ENCODE peak calls at places on chromosomes 4 and X, in seven cellular contexts. Q is uterus, U is right lobe of liver, Y is tibial artery, G is endodermal cell, M is cardiac fibroblast, V is dorsolateral prefrontal cortex. O is an unnamed sample.

GRCh38 chrX:332916-333610 is 14.5 kb upstream of the GTPBP6 start:
- DNase-seq in Q (no peak), U (peak; percentile 48), Y (no peak), G (no peak), M (no peak), V (no peak), O (no peak)

GRCh38 chr4:8510611-8511285 is 69.4 kb upstream of the GPR78 start:
- DNase-seq in Q (no peak), U (no peak), Y (no peak), G (no peak), M (no peak), V (no peak), O (no peak)

GRCh38 chrX:110987292-110987691 is 108.7 kb upstream of the PAK3 start:
- DNase-seq in Q (no peak), U (no peak), Y (no peak), G (peak; percentile 85), M (no peak), V (no peak), O (no peak)

GRCh38 chrX:55841962-55842752 is 124.6 kb downstream of the RRAGB start:
- DNase-seq in Q (no peak), U (no peak), Y (no peak), G (no peak), M (no peak), V (no peak), O (no peak)

GRCh38 chrX:63434206-63434605 is 83.1 kb upstream of the SPIN4 start:
- DNase-seq in Q (no peak), U (no peak), Y (no peak), G (no peak), M (no peak), V (no peak), O (no peak)

GRCh38 chr4:86918539-86919072 is 16.2 kb upstream of the AFF1 start:
- DNase-seq in Q (no peak), U (no peak), Y (no peak), G (peak; percentile 15), M (peak; percentile 86), V (no peak), O (peak; percentile 74)

GRCh38 chr4:28557755-28558154 is 1697.1 kb downstream of the STIM2 start:
- DNase-seq in Q (no peak), U (no peak), Y (no peak), G (no peak), M (peak; percentile 93), V (no peak), O (peak; percentile 11)

GRCh38 chr4:133402616-133403015 is 253.5 kb downstream of the PCDH10 start:
- DNase-seq in Q (no peak), U (no peak), Y (no peak), G (no peak), M (no peak), V (no peak), O (peak; percentile 6)

GRCh38 chrX:36683507-36683906 is 324.7 kb upstream of the FAM47C start:
- DNase-seq in Q (no peak), U (no peak), Y (no peak), G (no peak), M (no peak), V (no peak), O (no peak)

GRCh38 chrX:150546711-150547153 is 21.7 kb upstream of the MTM1 start:
- DNase-seq in Q (no peak), U (peak; percentile 72), Y (peak; percentile 68), G (no peak), M (no peak), V (no peak), O (no peak)

GRCh38 chr4:46781434-46782092 is 127.5 kb downstream of the COX7B2 start:
- DNase-seq in Q (no peak), U (no peak), Y (no peak), G (no peak), M (no peak), V (no peak), O (no peak)

GRCh38 chr4:4675051-4675581 is 133.3 kb upstream of the STX18 start:
- DNase-seq in Q (no peak), U (no peak), Y (no peak), G (no peak), M (no peak), V (no peak), O (no peak)

GRCh38 chr4:4675636-4676035 is 133.8 kb upstream of the STX18 start:
- DNase-seq in Q (no peak), U (no peak), Y (no peak), G (no peak), M (no peak), V (no peak), O (no peak)

GRCh38 chr4:4680758-4681157 is 138.9 kb upstream of the STX18 start:
- DNase-seq in Q (no peak), U (no peak), Y (no peak), G (no peak), M (no peak), V (no peak), O (no peak)

GRCh38 chr4:4680243-4680642 is 138.4 kb upstream of the STX18 start:
- DNase-seq in Q (no peak), U (no peak), Y (no peak), G (no peak), M (no peak), V (no peak), O (no peak)

DNA sequence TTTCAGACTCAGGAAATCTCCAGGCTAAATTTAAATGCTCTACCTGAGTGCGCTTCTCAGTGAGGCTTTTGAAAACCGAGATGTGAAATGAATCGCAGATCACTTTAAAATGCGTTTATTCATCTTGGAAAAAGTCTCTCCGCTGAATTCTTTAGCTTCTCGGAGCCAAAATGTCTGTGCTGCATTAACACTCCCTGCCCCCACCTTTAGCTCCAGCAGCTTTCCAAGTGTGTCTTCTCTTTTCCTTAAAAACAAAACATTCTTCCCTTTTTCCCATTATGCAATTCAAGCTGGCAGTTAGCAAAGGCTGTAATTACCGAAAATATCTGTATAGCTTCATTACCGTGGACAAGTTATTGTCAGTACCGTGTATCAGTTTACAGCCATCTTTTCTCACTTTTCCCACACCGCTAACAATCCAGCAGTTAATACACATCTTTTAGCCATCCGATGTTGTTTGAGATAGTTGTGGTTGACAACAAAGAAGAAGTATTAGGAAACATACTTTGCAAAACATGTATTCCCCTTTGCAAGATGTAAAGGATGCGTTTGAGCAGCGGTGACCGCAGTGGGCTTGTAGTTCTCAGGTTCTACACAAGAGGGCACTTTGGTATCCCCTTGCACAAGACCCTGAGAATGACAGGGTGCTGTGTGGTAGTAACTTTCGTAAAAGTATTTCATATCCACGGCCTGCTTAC is 136.1 kb upstream of the STX18 start:
- DNase-seq in Q (peak; percentile 66), U (no peak), Y (no peak), G (peak; percentile 85), M (peak; percentile 42), V (peak; percentile 46), O (peak; percentile 81)
- H3K4me3 ChIP-seq in Q (peak overlapping the region; percentile 5), U (no peak overlapping the region), Y (no peak overlapping the region), G (no peak overlapping the region), M (no peak overlapping the region), V (peak overlapping the region; percentile 45), O (no peak overlapping the region)

GRCh38 chrX:85288992-85289723 is 45.4 kb downstream of the ZNF711 start:
- DNase-seq in Q (no peak), U (no peak), Y (no peak), G (no peak), M (no peak), V (no peak), O (no peak)
- TF ChIP-seq CTCF in Q (no peak), U (no peak), Y (no peak), G (peak; percentile 44), M (no peak), V (no peak), O (no peak)

GRCh38 chr4:173500841-173501591 is 29.0 kb downstream of the HAND2 start:
- DNase-seq in Q (no peak), U (no peak), Y (no peak), G (peak; percentile 55), M (no peak), V (no peak), O (no peak)

GRCh38 chr4:173503330-173504180 is 26.5 kb downstream of the HAND2 start:
- DNase-seq in Q (no peak), U (no peak), Y (no peak), G (peak; percentile 26), M (no peak), V (no peak), O (no peak)

GRCh38 chr4:173504181-173504503 is 25.9 kb downstream of the HAND2 start:
- DNase-seq in Q (no peak), U (no peak), Y (no peak), G (peak; percentile 34), M (no peak), V (no peak), O (no peak)

GRCh38 chr4:173499568-173500535 is 30.2 kb downstream of the HAND2 start:
- DNase-seq in Q (no peak), U (no peak), Y (no peak), G (peak; percentile 74), M (no peak), V (no peak), O (no peak)

GRCh38 chr4:173501592-173502150 is 28.4 kb downstream of the HAND2 start:
- DNase-seq in Q (no peak), U (no peak), Y (no peak), G (no peak), M (no peak), V (no peak), O (no peak)
- H3K4me3 ChIP-seq in Q (no peak overlapping the region), U (no peak overlapping the region), Y (no peak overlapping the region), G (no peak overlapping the region), M (no peak overlapping the region), V (peak overlapping the region; percentile 52), O (no peak overlapping the region)

GRCh38 chrX:40300286-40300890 is 202.6 kb upstream of the BCOR start:
- DNase-seq in Q (no peak), U (no peak), Y (no peak), G (no peak), M (no peak), V (no peak), O (no peak)

GRCh38 chrX:40299502-40300118 is 201.9 kb upstream of the BCOR start:
- DNase-seq in Q (no peak), U (no peak), Y (no peak), G (no peak), M (no peak), V (no peak), O (no peak)

GRCh38 chrX:40307871-40308270 is 210.1 kb upstream of the BCOR start:
- DNase-seq in Q (no peak), U (no peak), Y (no peak), G (no peak), M (no peak), V (no peak), O (no peak)

GRCh38 chrX:40304115-40304514 is 206.4 kb upstream of the BCOR start:
- DNase-seq in Q (no peak), U (no peak), Y (no peak), G (peak; percentile 49), M (no peak), V (no peak), O (no peak)

DNA sequence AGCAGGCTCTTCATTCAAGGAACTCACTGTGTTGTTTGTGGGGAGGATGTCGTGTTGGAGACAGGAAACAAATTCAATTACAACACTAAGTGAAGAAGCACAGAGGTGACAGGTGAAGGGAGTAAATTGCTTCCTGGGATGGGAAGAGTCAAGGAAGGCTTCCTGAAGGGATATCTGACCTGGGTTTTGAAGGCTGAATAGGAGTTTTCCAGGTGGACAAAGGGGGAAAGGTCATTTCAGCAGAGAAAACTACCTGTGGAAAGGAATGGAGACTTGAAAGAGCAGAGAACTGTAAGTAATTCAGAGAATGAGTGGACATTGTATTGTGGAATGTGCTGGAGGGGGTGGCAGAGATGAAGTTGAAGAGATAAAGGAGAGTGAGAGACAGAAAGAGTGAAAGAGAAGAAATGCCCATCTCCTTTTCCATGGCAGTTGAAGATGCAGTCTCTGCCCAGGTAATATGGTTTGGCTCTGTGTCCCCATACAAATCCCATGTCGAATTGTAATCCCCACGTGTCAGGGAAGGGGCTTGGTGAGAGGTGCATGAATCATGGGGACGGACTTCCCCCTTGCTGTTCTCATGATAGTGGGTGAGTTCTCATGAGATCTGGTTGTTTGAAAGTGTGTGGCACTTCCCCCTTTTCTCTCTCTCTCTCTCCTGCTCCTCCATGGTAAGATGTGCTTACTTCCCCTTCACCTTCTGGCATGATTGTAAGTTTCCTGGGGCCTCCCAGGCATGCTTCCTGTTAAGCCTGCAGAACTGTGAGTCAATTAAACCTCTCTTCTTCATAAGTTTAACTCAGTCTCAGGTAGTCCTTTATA is 205.7 kb upstream of the BCOR start:
- DNase-seq in Q (no peak), U (no peak), Y (no peak), G (peak; percentile 38), M (no peak), V (no peak), O (no peak)
- TF ChIP-seq CTCF in Q (no peak), U (no peak), Y (no peak), G (no peak), M (no peak), V (no peak), O (no peak)